ENCODE peak calls at places on chromosomes 11 and 22, in six cellular contexts. A, D, G, R, P and H are unnamed samples.

GRCh38 chr22:35582861-35583670 is 34.1 kb downstream of the MB start:
- DNase-seq in P (peak; percentile 84), G (peak; percentile 65), A (peak; percentile 65), R (peak; percentile 68), D (peak; percentile 67), H (no peak)

GRCh38 chr22:25030636-25031035 is 78.1 kb downstream of the KIAA1671 start:
- DNase-seq in A (no peak), P (no peak), R (no peak), G (no peak), D (no peak), H (peak; percentile 51)

GRCh38 chr11:45163956-45164575 is 17.6 kb downstream of the PRDM11 start:
- DNase-seq in D (no peak), R (peak; percentile 53), A (no peak), G (peak; percentile 15), P (peak; percentile 43), H (peak; percentile 48)

GRCh38 chr11:116731097-116731761 is 41.6 kb downstream of the BUD13 start:
- DNase-seq in A (no peak), P (peak; percentile 50), R (no peak), D (no peak), G (peak; percentile 10), H (no peak)

GRCh38 chr11:36598051-36598450 is at the start of gene RAG2:
- DNase-seq in D (no peak), G (no peak), A (no peak), P (no peak), R (no peak), H (no peak)

GRCh38 chr11:6307879-6308278 is 12.4 kb downstream of the CAVIN3 start:
- DNase-seq in D (no peak), P (no peak), G (peak; percentile 77), A (no peak), R (no peak), H (no peak)

GRCh38 chr11:67062526-67063373 is 6.1 kb downstream of the RHOD start:
- DNase-seq in A (peak; percentile 49), G (no peak), P (no peak), D (peak; percentile 56), R (no peak), H (no peak)

GRCh38 chr11:122439911-122440782 is 215.4 kb upstream of the UBASH3B start:
- DNase-seq in P (no peak), R (no peak), A (no peak), G (peak; percentile 45), D (no peak), H (peak; percentile 39)

GRCh38 chr11:122656073-122656630 is 630 bp downstream of the UBASH3B start:
- DNase-seq in P (peak; percentile 93), G (peak; percentile 66), R (peak; percentile 81), A (no peak), D (peak; percentile 38), H (peak; percentile 50)

GRCh38 chr11:123060265-123061000 is 1.5 kb downstream of the HSPA8 start:
- DNase-seq in G (no peak), R (no peak), A (no peak), D (no peak), P (no peak), H (no peak)

GRCh38 chr11:13110929-13111812 is 102.1 kb downstream of the RASSF10 start:
- DNase-seq in R (no peak), D (no peak), G (peak; percentile 76), A (no peak), P (no peak), H (no peak)

GRCh38 chr22:36768616-36769015 is 7.3 kb downstream of the IFT27 start:
- DNase-seq in P (no peak), A (no peak), R (no peak), D (no peak), G (no peak), H (no peak)

GRCh38 chr11:26976389-26976788 is 17.5 kb upstream of the FIBIN start:
- DNase-seq in D (no peak), P (no peak), R (no peak), A (no peak), G (peak; percentile 94), H (no peak)

GRCh38 chr11:34145847-34146381 is 40.5 kb downstream of the NAT10 start:
- DNase-seq in D (no peak), R (no peak), A (no peak), P (no peak), G (no peak), H (no peak)

GRCh38 chr11:120123946-120124345 is 14.0 kb downstream of the TRIM29 start:
- DNase-seq in G (no peak), P (no peak), A (no peak), R (no peak), D (peak; percentile 43), H (no peak)

GRCh38 chr11:68414457-68415221 is 45.9 kb upstream of the PPP6R3 start:
- DNase-seq in G (no peak), A (no peak), R (no peak), D (no peak), P (no peak), H (no peak)

GRCh38 chr11:43130616-43131015 is 181.2 kb upstream of the API5 start:
- DNase-seq in D (no peak), A (no peak), R (no peak), G (no peak), P (no peak), H (no peak)

GRCh38 chr22:40509401-40510134 is 127.0 kb downstream of the MRTFA start:
- DNase-seq in P (no peak), R (no peak), A (no peak), D (peak; percentile 34), G (peak; percentile 96), H (no peak)

GRCh38 chr11:57560146-57560545 is 7.3 kb downstream of the UBE2L6 start:
- DNase-seq in D (no peak), G (no peak), R (no peak), P (peak; percentile 59), A (no peak), H (no peak)

DNA sequence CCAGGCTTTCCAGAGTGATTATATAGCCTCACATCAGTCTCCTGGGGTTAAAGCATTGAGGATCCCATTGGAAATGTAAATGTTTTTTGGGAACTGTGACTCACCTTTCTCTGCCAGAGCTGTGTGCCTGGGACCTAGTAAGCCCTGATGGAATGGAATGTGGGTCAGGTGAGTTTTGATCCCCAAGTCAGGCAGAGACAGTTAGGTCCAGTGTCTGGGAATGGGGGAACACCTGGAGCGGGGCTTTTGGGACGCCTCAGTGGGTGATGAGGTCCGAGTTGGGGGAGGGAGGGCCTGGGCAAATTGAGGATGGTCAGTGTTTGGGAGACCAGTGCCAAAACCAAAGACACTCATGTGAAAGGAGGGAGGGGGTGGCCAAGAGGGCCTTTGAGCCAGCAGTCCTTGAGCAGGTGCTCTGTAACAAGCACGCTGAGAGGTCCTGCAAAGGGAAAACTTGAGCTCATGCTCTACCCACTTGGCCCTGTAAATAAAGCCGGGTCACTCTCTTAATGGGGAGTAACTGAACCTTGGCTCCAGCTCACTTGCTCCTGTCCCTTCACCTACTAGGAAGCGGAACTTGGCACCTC is 104.7 kb downstream of the NAV2 start:
- DNase-seq in G (no peak), A (no peak), P (no peak), D (peak; percentile 60), R (no peak), H (peak; percentile 87)
- H3K4me3 ChIP-seq in G (no peak overlapping the region), A (no peak overlapping the region), P (no peak overlapping the region), D (no peak overlapping the region), R (no peak overlapping the region), H (no peak overlapping the region)

DNA sequence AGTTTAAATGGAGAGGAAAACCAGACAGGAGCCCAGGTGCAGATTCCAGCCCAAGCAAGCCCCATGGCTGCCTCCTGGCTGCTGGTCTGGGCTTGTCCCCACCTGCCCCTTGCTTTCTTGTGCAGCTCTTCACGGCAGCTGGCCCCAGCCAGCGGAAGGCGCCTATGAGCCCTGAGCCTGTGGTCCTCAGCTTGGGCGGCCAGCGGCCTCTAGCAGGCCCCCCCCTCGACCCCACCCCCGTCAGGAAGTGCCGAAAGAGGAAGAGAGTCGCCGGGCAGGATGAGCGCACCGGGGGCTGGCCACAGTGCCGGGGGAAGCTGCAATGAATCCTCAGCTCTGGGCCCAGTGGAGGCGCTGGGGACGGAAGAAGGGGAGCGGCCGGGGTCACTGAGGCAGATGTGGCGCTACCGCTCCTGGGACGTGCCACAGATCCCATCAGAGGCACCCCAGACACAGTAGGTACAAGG is 2.1 kb upstream of the DGKZ start:
- DNase-seq in R (peak; percentile 87), D (no peak), G (no peak), A (no peak), P (peak; percentile 93), H (peak; percentile 86)
- TF ChIP-seq POLR2A in R (peak; percentile 60), D (no peak), G (no peak), A (no peak), P (no peak), H (no peak)

DNA sequence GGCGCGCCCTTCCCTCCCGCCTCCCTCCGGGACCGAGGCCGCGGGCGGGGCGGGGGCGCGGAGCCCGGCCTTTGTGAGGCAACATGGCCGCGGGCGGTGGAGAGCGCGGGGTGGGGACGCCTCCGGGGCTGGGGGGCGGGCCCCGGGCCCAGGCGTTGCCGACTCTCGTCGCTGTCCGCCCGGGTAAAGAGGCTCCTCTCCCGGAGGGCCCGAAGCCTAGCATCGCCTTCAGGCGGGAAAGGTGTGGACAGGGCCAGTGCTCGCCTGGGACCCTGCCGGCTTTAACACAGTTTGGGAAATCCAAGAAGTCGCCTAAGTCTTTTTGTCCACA is 369 bp downstream of the DGCR8 start:
- DNase-seq in A (no peak), D (peak; percentile 62), G (peak; percentile 30), P (peak; percentile 94), R (peak; percentile 79), H (peak; percentile 74)
- H3K4me1 ChIP-seq in A (peaks cover 13% of the 10 kb centered on the region), D (peaks cover 52% of the 10 kb centered on the region), G (peaks cover 19% of the 10 kb centered on the region), P (peaks cover 52% of the 10 kb centered on the region), R (peaks cover 52% of the 10 kb centered on the region), H (peaks cover 39% of the 10 kb centered on the region)

DNA sequence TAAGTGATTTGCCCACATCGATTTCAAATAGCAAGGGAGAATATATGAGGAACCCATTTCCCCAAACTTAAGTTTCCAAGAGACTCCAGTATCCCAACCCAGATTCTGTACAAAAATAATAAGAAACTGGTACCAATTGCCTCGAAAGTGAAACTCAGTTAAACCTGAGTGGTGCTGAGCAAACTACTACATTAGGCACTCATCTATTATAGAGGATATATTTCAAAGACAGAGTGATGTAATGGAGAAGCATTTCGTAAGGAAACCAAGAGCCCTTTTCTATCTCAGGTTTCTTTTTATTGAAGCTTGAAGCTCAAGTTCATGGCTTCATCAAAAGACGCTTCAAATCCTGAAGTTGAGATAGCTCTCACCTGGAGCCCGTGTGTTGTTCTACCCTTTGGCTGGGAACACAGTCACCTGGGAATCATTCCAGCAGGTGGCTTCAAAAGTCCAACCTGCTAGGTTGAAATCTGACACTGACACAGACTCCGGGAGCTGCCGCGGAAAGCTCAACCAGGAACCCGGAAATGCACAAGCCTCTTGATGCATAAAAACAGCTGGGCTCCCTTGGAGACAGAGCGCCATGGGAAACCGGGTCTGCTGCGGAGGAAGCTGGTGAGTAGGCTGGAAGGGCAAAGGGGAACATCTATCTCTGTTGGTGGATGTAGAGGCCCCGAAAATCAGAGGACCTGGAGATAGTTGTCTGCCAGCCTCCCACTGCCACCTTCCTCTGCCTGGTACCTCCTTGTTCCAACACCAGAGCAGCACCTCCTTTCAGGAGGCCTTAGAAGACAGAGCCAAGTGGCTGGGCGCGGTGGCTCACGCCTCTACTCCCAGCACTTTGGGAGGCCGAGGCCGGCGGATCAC is at the start of gene C11orf52:
- DNase-seq in R (no peak), D (peak; percentile 89), G (peak; percentile 57), A (peak; percentile 79), P (no peak), H (no peak)
- H3K4me3 ChIP-seq in R (no peak within 1 kb of the TSS), D (peak within 1 kb of the TSS; percentile 20), G (peak within 1 kb of the TSS; percentile 23), A (peak within 1 kb of the TSS; percentile 32), P (no peak within 1 kb of the TSS), H (peak within 1 kb of the TSS; percentile 42)